ENCODE peak calls at places on chromosomes 4 and X, in six cellular contexts. One of them, this sample, is unnamed.

GRCh38 chr4:72295966-72296557 is 264.3 kb downstream of the NPFFR2 start:
- DNase-seq in fibroblast of mammary gland: peak; percentile 65
- DNase-seq in kidney epithelial cell: no peak
- DNase-seq in psoas muscle: no peak
- DNase-seq in foreskin fibroblast: peak; percentile 72
- DNase-seq in aorta: no peak
- DNase-seq in this sample: no peak

GRCh38 chr4:102901804-102902203 is 33.0 kb downstream of the CISD2 start:
- DNase-seq in fibroblast of mammary gland: no peak
- DNase-seq in kidney epithelial cell: no peak
- DNase-seq in psoas muscle: no peak
- DNase-seq in foreskin fibroblast: no peak
- DNase-seq in aorta: no peak
- DNase-seq in this sample: no peak

GRCh38 chr4:111698361-111698760 is 446.9 kb upstream of the FAM241A start:
- DNase-seq in fibroblast of mammary gland: no peak
- DNase-seq in kidney epithelial cell: no peak
- DNase-seq in psoas muscle: no peak
- DNase-seq in foreskin fibroblast: no peak
- DNase-seq in aorta: no peak
- DNase-seq in this sample: no peak

GRCh38 chrX:15786930-15787329 is 3.4 kb upstream of the ZRSR2 start:
- DNase-seq in fibroblast of mammary gland: no peak
- DNase-seq in kidney epithelial cell: no peak
- DNase-seq in psoas muscle: no peak
- DNase-seq in foreskin fibroblast: no peak
- DNase-seq in aorta: no peak
- DNase-seq in this sample: no peak

GRCh38 chr4:121989715-121990114 is 37.9 kb upstream of the TRPC3 start:
- DNase-seq in fibroblast of mammary gland: peak; percentile 89
- DNase-seq in kidney epithelial cell: no peak
- DNase-seq in psoas muscle: no peak
- DNase-seq in foreskin fibroblast: peak; percentile 74
- DNase-seq in aorta: no peak
- DNase-seq in this sample: no peak

GRCh38 chr4:149735796-149736195 is 79.8 kb downstream of the IQCM start:
- DNase-seq in fibroblast of mammary gland: peak; percentile 55
- DNase-seq in kidney epithelial cell: no peak
- DNase-seq in psoas muscle: no peak
- DNase-seq in foreskin fibroblast: peak; percentile 50
- DNase-seq in aorta: no peak
- DNase-seq in this sample: no peak

GRCh38 chr4:2388430-2389182 is 29.8 kb downstream of the ZFYVE28 start:
- DNase-seq in fibroblast of mammary gland: peak; percentile 36
- DNase-seq in kidney epithelial cell: no peak
- DNase-seq in psoas muscle: no peak
- DNase-seq in foreskin fibroblast: peak; percentile 62
- DNase-seq in aorta: no peak
- DNase-seq in this sample: no peak

GRCh38 chr4:24071612-24072372 is 181.9 kb upstream of the PPARGC1A start:
- DNase-seq in fibroblast of mammary gland: no peak
- DNase-seq in kidney epithelial cell: no peak
- DNase-seq in psoas muscle: no peak
- DNase-seq in foreskin fibroblast: no peak
- DNase-seq in aorta: no peak
- DNase-seq in this sample: no peak

GRCh38 chrX:1205681-1206611 is 6.5 kb downstream of the CRLF2 start:
- DNase-seq in fibroblast of mammary gland: peak; percentile 63
- DNase-seq in kidney epithelial cell: no peak
- DNase-seq in psoas muscle: no peak
- DNase-seq in foreskin fibroblast: peak; percentile 58
- DNase-seq in aorta: peak; percentile 15
- DNase-seq in this sample: peak; percentile 90

GRCh38 chr4:26141916-26142638 is 178.7 kb upstream of the RBPJ start:
- DNase-seq in fibroblast of mammary gland: peak; percentile 68
- DNase-seq in kidney epithelial cell: no peak
- DNase-seq in psoas muscle: peak; percentile 33
- DNase-seq in foreskin fibroblast: peak; percentile 94
- DNase-seq in aorta: no peak
- DNase-seq in this sample: no peak

GRCh38 chrX:2694868-2695267 is 3.8 kb downstream of the CD99 start:
- DNase-seq in fibroblast of mammary gland: peak; percentile 63
- DNase-seq in kidney epithelial cell: no peak
- DNase-seq in psoas muscle: no peak
- DNase-seq in foreskin fibroblast: peak; percentile 36
- DNase-seq in aorta: no peak
- DNase-seq in this sample: no peak

GRCh38 chr4:21827575-21827974 is 121.0 kb downstream of the KCNIP4 start:
- DNase-seq in fibroblast of mammary gland: peak; percentile 44
- DNase-seq in kidney epithelial cell: no peak
- DNase-seq in psoas muscle: no peak
- DNase-seq in foreskin fibroblast: peak; percentile 15
- DNase-seq in aorta: no peak
- DNase-seq in this sample: no peak

GRCh38 chr4:96504386-96504785 is 664.5 kb downstream of the PDHA2 start:
- DNase-seq in fibroblast of mammary gland: no peak
- DNase-seq in kidney epithelial cell: no peak
- DNase-seq in psoas muscle: no peak
- DNase-seq in foreskin fibroblast: no peak
- DNase-seq in aorta: no peak
- DNase-seq in this sample: no peak

GRCh38 chrX:68508799-68509198 is 9.9 kb downstream of the YIPF6 start:
- DNase-seq in fibroblast of mammary gland: peak; percentile 30
- DNase-seq in kidney epithelial cell: no peak
- DNase-seq in psoas muscle: no peak
- DNase-seq in foreskin fibroblast: no peak
- DNase-seq in aorta: no peak
- DNase-seq in this sample: peak; percentile 8

GRCh38 chr4:123250843-123251242 is 145.8 kb upstream of the SPRY1 start:
- DNase-seq in fibroblast of mammary gland: peak; percentile 30
- DNase-seq in kidney epithelial cell: no peak
- DNase-seq in psoas muscle: peak; percentile 30
- DNase-seq in foreskin fibroblast: peak; percentile 68
- DNase-seq in aorta: no peak
- DNase-seq in this sample: no peak

GRCh38 chr4:153204247-153205027 is at the start of gene TRIM2:
- DNase-seq in fibroblast of mammary gland: peak; percentile 81
- DNase-seq in kidney epithelial cell: peak; percentile 68
- DNase-seq in psoas muscle: peak; percentile 64
- DNase-seq in foreskin fibroblast: peak; percentile 54
- DNase-seq in aorta: no peak
- DNase-seq in this sample: no peak
- H3K4me3 ChIP-seq in fibroblast of mammary gland: peak within 1 kb of the TSS; percentile 28
- H3K4me3 ChIP-seq in kidney epithelial cell: peak within 1 kb of the TSS; percentile 47
- H3K4me3 ChIP-seq in psoas muscle: peak within 1 kb of the TSS; percentile 52
- H3K4me3 ChIP-seq in foreskin fibroblast: peak within 1 kb of the TSS; percentile 0
- H3K4me3 ChIP-seq in aorta: no peak within 1 kb of the TSS
- H3K4me3 ChIP-seq in this sample: peak within 1 kb of the TSS; percentile 42

GRCh38 chrX:45768666-45769065 is 568.0 kb upstream of the DIPK2B start:
- DNase-seq in fibroblast of mammary gland: no peak
- DNase-seq in kidney epithelial cell: no peak
- DNase-seq in psoas muscle: no peak
- DNase-seq in foreskin fibroblast: no peak
- DNase-seq in aorta: no peak
- DNase-seq in this sample: no peak
- H3K4me3 ChIP-seq in fibroblast of mammary gland: peak overlapping the region; percentile 83
- H3K4me3 ChIP-seq in kidney epithelial cell: peak overlapping the region; percentile 52
- H3K4me3 ChIP-seq in psoas muscle: peak overlapping the region; percentile 57
- H3K4me3 ChIP-seq in foreskin fibroblast: peak overlapping the region; percentile 67
- H3K4me3 ChIP-seq in aorta: no peak overlapping the region
- H3K4me3 ChIP-seq in this sample: no peak overlapping the region

DNA sequence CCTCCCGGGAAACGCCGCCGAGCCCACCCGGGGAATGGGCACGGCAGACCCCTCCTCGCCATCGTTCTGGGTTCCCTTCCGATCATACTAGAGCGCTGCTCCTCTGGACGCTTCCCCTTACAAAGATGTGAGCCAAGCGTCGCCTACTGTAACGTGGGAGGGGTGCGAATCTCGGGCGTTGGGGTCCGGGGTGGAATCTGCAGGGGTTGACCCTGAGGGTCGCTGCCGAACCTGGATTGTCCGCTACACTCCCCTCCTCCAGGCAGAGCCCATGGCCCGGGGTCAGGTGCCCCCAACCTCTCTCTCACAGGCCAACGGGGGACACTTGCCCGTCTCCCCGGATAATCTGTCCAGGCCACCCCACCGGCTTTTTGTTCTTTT is 13.8 kb downstream of the BCOR start:
- DNase-seq in fibroblast of mammary gland: no peak
- DNase-seq in kidney epithelial cell: no peak
- DNase-seq in psoas muscle: no peak
- DNase-seq in foreskin fibroblast: no peak
- DNase-seq in aorta: no peak
- DNase-seq in this sample: no peak
- H3K4me3 ChIP-seq in fibroblast of mammary gland: peak overlapping the region; percentile 17
- H3K4me3 ChIP-seq in kidney epithelial cell: peak overlapping the region; percentile 23
- H3K4me3 ChIP-seq in psoas muscle: peak overlapping the region; percentile 62
- H3K4me3 ChIP-seq in foreskin fibroblast: no peak overlapping the region
- H3K4me3 ChIP-seq in aorta: no peak overlapping the region
- H3K4me3 ChIP-seq in this sample: peak overlapping the region; percentile 32

GRCh38 chr4:94758700-94759399 is 1.1 kb downstream of the BMPR1B start:
- DNase-seq in fibroblast of mammary gland: no peak
- DNase-seq in kidney epithelial cell: no peak
- DNase-seq in psoas muscle: no peak
- DNase-seq in foreskin fibroblast: peak; percentile 15
- DNase-seq in aorta: no peak
- DNase-seq in this sample: no peak
- H3K4me3 ChIP-seq in fibroblast of mammary gland: peak overlapping the region; percentile 44
- H3K4me3 ChIP-seq in kidney epithelial cell: peak overlapping the region; percentile 76
- H3K4me3 ChIP-seq in psoas muscle: peak overlapping the region; percentile 75
- H3K4me3 ChIP-seq in foreskin fibroblast: peak overlapping the region; percentile 40
- H3K4me3 ChIP-seq in aorta: peak overlapping the region; percentile 12
- H3K4me3 ChIP-seq in this sample: peak overlapping the region; percentile 46

DNA sequence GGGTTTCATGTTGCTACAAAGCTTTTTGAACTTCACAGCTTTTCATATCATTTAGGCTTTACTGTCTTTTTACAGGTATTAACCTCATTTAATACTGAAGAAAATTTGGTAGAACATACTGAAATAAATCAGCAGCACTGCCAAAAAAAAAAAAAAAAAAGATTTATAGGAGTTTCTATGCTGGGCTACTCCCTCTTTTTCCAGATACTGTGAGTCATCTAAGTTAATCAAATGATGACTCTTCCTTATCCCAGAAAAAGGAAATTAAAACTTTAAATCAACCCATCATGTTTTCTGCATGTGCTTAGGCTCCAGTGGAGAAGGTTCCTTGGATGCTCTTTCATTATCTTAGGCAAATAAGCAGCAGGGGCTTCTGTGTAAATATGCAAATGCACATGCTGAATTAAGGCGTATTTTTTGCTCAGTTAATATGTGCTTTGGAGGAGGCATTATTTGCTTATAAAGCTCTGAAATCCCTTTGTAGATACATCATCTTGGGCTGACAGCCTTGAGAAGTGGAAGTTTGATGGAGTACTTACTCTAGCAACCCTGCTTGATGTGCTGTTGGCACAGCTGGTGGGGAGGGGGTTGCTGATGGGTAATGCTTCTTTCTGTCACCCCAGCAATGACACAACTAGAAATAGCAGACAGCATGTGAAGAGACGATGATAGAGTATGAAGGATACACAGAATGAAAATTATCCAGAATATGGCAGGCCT is 136.1 kb downstream of the C4orf33 start:
- DNase-seq in fibroblast of mammary gland: peak; percentile 41
- DNase-seq in kidney epithelial cell: no peak
- DNase-seq in psoas muscle: no peak
- DNase-seq in foreskin fibroblast: no peak
- DNase-seq in aorta: no peak
- DNase-seq in this sample: no peak
- H3K4me3 ChIP-seq in fibroblast of mammary gland: no peak overlapping the region
- H3K4me3 ChIP-seq in kidney epithelial cell: no peak overlapping the region
- H3K4me3 ChIP-seq in psoas muscle: no peak overlapping the region
- H3K4me3 ChIP-seq in foreskin fibroblast: no peak overlapping the region
- H3K4me3 ChIP-seq in aorta: no peak overlapping the region
- H3K4me3 ChIP-seq in this sample: no peak overlapping the region

GRCh38 chr4:158770671-158771070 is 1.8 kb downstream of the FNIP2 start:
- DNase-seq in fibroblast of mammary gland: no peak
- DNase-seq in kidney epithelial cell: no peak
- DNase-seq in psoas muscle: no peak
- DNase-seq in foreskin fibroblast: no peak
- DNase-seq in aorta: no peak
- DNase-seq in this sample: no peak

GRCh38 chr4:158775091-158775651 is 6.3 kb downstream of the FNIP2 start:
- DNase-seq in fibroblast of mammary gland: peak; percentile 73
- DNase-seq in kidney epithelial cell: no peak
- DNase-seq in psoas muscle: no peak
- DNase-seq in foreskin fibroblast: peak; percentile 72
- DNase-seq in aorta: no peak
- DNase-seq in this sample: no peak

GRCh38 chr4:158768577-158769174 is at the start of gene FNIP2:
- DNase-seq in fibroblast of mammary gland: peak; percentile 58
- DNase-seq in kidney epithelial cell: no peak
- DNase-seq in psoas muscle: peak; percentile 84
- DNase-seq in foreskin fibroblast: peak; percentile 90
- DNase-seq in aorta: peak; percentile 92
- DNase-seq in this sample: peak; percentile 25

GRCh38 chr4:158769175-158769831 is 477 bp downstream of the FNIP2 start:
- DNase-seq in fibroblast of mammary gland: peak; percentile 27
- DNase-seq in kidney epithelial cell: no peak
- DNase-seq in psoas muscle: peak; percentile 53
- DNase-seq in foreskin fibroblast: peak; percentile 50
- DNase-seq in aorta: peak; percentile 83
- DNase-seq in this sample: peak; percentile 2

GRCh38 chr4:158771776-158772175 is 3.0 kb downstream of the FNIP2 start:
- DNase-seq in fibroblast of mammary gland: no peak
- DNase-seq in kidney epithelial cell: no peak
- DNase-seq in psoas muscle: no peak
- DNase-seq in foreskin fibroblast: no peak
- DNase-seq in aorta: no peak
- DNase-seq in this sample: no peak
- H3K4me3 ChIP-seq in fibroblast of mammary gland: no peak overlapping the region
- H3K4me3 ChIP-seq in kidney epithelial cell: no peak overlapping the region
- H3K4me3 ChIP-seq in psoas muscle: peak overlapping the region; percentile 70
- H3K4me3 ChIP-seq in foreskin fibroblast: no peak overlapping the region
- H3K4me3 ChIP-seq in aorta: peak overlapping the region; percentile 10
- H3K4me3 ChIP-seq in this sample: no peak overlapping the region